ENCODE peak calls at places on chromosomes 2 and 18, in seven cellular contexts. One of them, this sample, is unnamed. For H3K27me3, the result is how much of the 10 kb centered on the place peaks cover.

GRCh38 chr2:168166902-168167510 is 80.4 kb downstream of the STK39 start:
- DNase-seq in heart right ventricle: no peak
- DNase-seq in AG04450: no peak
- DNase-seq in cardiac muscle cell: no peak
- DNase-seq in PC-3: peak
- DNase-seq in hepatocyte: no peak
- DNase-seq in A673: no peak
- DNase-seq in this sample: no peak

GRCh38 chr2:173161040-173161439 is 85.4 kb downstream of the MAP3K20 start:
- DNase-seq in A673: no peak
- DNase-seq in AG04450: no peak
- DNase-seq in heart right ventricle: no peak
- DNase-seq in cardiac muscle cell: no peak
- DNase-seq in hepatocyte: no peak
- DNase-seq in PC-3: no peak
- DNase-seq in this sample: no peak

GRCh38 chr2:232377319-232377718 is 1.2 kb upstream of the ALPP start:
- DNase-seq in heart right ventricle: no peak
- DNase-seq in AG04450: no peak
- DNase-seq in A673: no peak
- DNase-seq in cardiac muscle cell: no peak
- DNase-seq in hepatocyte: no peak
- DNase-seq in PC-3: no peak
- DNase-seq in this sample: no peak

GRCh38 chr2:201233192-201234166 is 26.9 kb upstream of the CASP8 start:
- DNase-seq in AG04450: no peak
- DNase-seq in cardiac muscle cell: peak
- DNase-seq in PC-3: peak
- DNase-seq in heart right ventricle: peak
- DNase-seq in hepatocyte: peak
- DNase-seq in A673: peak
- DNase-seq in this sample: peak

GRCh38 chr2:175690113-175690716 is 311.9 kb downstream of the LNPK start:
- DNase-seq in heart right ventricle: no peak
- DNase-seq in A673: peak
- DNase-seq in hepatocyte: peak
- DNase-seq in AG04450: peak
- DNase-seq in PC-3: peak
- DNase-seq in cardiac muscle cell: peak
- DNase-seq in this sample: no peak

GRCh38 chr2:27072950-27073349 is 1.5 kb upstream of the OST4 start:
- DNase-seq in A673: no peak
- DNase-seq in PC-3: no peak
- DNase-seq in AG04450: no peak
- DNase-seq in hepatocyte: no peak
- DNase-seq in heart right ventricle: no peak
- DNase-seq in cardiac muscle cell: peak
- DNase-seq in this sample: no peak

GRCh38 chr2:127805491-127805890 is 5.5 kb downstream of the WDR33 start:
- DNase-seq in heart right ventricle: no peak
- DNase-seq in A673: no peak
- DNase-seq in hepatocyte: no peak
- DNase-seq in AG04450: no peak
- DNase-seq in cardiac muscle cell: no peak
- DNase-seq in PC-3: no peak
- DNase-seq in this sample: no peak

GRCh38 chr18:2406544-2406943 is 164.8 kb downstream of the METTL4 start:
- DNase-seq in heart right ventricle: no peak
- DNase-seq in A673: no peak
- DNase-seq in cardiac muscle cell: peak
- DNase-seq in AG04450: peak
- DNase-seq in hepatocyte: peak
- DNase-seq in PC-3: peak
- DNase-seq in this sample: no peak

GRCh38 chr18:69968073-69968472 is 20.4 kb upstream of the CD226 start:
- DNase-seq in A673: no peak
- DNase-seq in hepatocyte: no peak
- DNase-seq in heart right ventricle: no peak
- DNase-seq in AG04450: no peak
- DNase-seq in cardiac muscle cell: no peak
- DNase-seq in PC-3: no peak
- DNase-seq in this sample: no peak

GRCh38 chr2:22737144-22737543 is 647.8 kb upstream of the KLHL29 start:
- DNase-seq in cardiac muscle cell: no peak
- DNase-seq in hepatocyte: peak
- DNase-seq in A673: peak
- DNase-seq in PC-3: no peak
- DNase-seq in heart right ventricle: no peak
- DNase-seq in AG04450: no peak
- DNase-seq in this sample: no peak

DNA sequence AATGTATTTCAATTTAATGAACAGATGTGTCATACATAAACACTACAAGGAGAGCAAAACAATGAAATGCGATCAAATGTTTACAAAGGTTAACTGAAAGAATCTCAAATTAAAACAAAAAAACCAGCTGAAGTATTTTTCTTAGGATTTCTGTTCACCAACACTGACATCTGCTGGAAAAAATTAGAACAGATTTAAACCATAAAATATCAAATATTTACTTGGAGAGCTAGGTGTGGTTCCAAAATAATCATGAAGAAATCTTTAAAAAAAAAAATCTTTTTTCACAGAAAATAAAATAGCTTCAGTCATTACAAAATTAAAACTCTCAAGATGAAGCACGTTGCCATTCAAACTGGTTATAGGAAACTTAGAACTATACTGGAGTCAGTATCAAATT is 13.8 kb downstream of the MMADHC start:
- DNase-seq in AG04450: no peak
- DNase-seq in heart right ventricle: no peak
- DNase-seq in cardiac muscle cell: peak
- DNase-seq in PC-3: peak
- DNase-seq in A673: peak
- DNase-seq in hepatocyte: no peak
- DNase-seq in this sample: no peak
- TF ChIP-seq CTCF in AG04450: peak
- TF ChIP-seq CTCF in heart right ventricle: peak
- TF ChIP-seq CTCF in cardiac muscle cell: peak
- TF ChIP-seq CTCF in PC-3: peak
- TF ChIP-seq CTCF in A673: peak
- TF ChIP-seq CTCF in hepatocyte: peak
- TF ChIP-seq CTCF in this sample: peak

GRCh38 chr2:240915526-240916335 is 9.6 kb downstream of the CROCC2 start:
- DNase-seq in AG04450: no peak
- DNase-seq in cardiac muscle cell: no peak
- DNase-seq in PC-3: no peak
- DNase-seq in A673: no peak
- DNase-seq in heart right ventricle: peak
- DNase-seq in hepatocyte: no peak
- DNase-seq in this sample: peak

GRCh38 chr2:240913810-240914644 is 7.9 kb downstream of the CROCC2 start:
- DNase-seq in cardiac muscle cell: peak
- DNase-seq in AG04450: no peak
- DNase-seq in A673: peak
- DNase-seq in PC-3: peak
- DNase-seq in heart right ventricle: peak
- DNase-seq in hepatocyte: peak
- DNase-seq in this sample: peak

GRCh38 chr2:240916571-240917008 is 10.5 kb downstream of the CROCC2 start:
- DNase-seq in AG04450: peak
- DNase-seq in cardiac muscle cell: peak
- DNase-seq in hepatocyte: peak
- DNase-seq in A673: peak
- DNase-seq in PC-3: peak
- DNase-seq in heart right ventricle: peak
- DNase-seq in this sample: peak

GRCh38 chr2:240912878-240913809 is 7.0 kb downstream of the CROCC2 start:
- DNase-seq in heart right ventricle: no peak
- DNase-seq in AG04450: no peak
- DNase-seq in A673: no peak
- DNase-seq in cardiac muscle cell: peak
- DNase-seq in PC-3: peak
- DNase-seq in hepatocyte: no peak
- DNase-seq in this sample: no peak

DNA sequence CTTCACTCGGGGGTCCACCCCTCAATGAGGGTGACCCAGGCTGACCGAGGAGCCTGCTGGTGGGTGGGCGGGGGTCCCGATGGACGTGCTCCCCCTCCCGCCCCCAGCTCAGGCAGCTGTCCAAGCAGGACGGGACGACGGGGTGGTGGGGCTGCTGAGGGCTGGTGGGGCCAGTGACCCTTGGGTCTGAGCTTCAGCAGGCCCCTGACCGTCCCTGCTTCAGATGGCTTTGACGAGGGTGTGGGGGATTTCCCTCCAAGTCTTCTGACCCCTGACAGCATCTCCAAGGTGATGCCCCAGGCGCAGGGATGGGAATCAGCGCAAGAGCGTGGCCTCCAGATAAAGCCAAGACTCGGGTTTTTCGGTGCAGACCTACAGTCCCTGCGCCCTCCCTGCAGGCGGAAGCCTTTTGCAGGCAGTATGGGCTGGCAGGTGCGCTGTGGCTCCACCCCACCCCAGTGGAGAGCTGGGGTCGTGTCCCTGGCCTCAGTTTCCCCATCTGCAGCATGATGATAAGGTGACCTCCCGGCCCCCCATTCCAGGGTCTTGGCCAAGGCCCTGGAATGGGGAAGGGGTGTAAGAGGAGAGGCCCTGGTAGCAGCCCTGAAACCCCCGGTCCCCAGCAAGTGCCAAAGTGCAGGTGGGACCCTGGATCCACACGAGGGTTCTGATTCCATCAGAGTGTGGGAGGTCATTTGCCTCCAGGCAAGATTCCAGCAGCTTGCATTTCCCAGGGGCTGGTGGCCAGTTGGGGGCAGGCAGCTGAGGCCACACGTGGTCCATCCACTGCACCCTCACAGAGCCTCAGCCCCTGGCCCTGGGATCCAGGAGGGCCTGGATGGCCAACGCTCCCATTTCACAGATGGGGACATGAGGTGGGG is 8.7 kb downstream of the CROCC2 start:
- DNase-seq in PC-3: no peak
- DNase-seq in AG04450: no peak
- DNase-seq in A673: no peak
- DNase-seq in heart right ventricle: peak
- DNase-seq in hepatocyte: no peak
- DNase-seq in cardiac muscle cell: no peak
- DNase-seq in this sample: peak
- H3K27me3 ChIP-seq in PC-3: under half
- H3K27me3 ChIP-seq in AG04450: under half
- H3K27me3 ChIP-seq in A673: under half
- H3K27me3 ChIP-seq in heart right ventricle: under half
- H3K27me3 ChIP-seq in hepatocyte: under half
- H3K27me3 ChIP-seq in cardiac muscle cell: under half
- H3K27me3 ChIP-seq in this sample: under half

DNA sequence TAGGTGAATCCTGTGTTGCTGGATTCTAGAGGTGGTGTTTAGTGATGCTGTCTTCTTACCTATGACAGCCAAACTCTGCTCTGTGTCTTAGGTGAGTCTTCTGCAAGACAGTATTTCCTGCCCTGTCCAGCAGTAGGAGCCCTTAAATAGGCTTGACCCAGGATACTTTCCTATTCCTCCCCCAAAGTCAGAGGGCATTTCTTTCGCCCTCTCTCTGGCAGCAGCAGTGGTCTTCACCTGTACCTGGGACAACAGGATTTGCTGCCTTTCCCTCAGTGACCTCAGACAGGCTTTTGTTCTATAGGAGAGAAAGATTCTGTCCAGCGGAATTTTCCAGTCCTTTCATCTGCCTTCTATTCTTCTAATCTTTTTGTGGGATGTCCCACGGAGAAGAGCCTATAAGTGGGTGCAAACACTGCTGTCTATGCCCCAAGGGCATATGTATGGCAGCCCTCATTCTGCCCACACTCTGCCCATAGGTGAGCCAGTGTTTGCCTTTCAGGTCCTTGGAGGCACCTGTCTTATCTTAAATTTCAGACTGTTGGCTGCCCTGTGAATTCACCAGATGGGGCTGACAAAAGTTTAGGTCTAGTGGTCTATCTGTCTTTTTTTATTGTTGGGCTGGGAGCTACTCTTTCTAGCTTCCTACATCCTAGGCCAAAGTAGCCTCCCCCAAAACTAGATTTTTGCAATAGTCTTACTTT is 177.3 kb upstream of the SPOPL start:
- DNase-seq in hepatocyte: no peak
- DNase-seq in heart right ventricle: no peak
- DNase-seq in AG04450: no peak
- DNase-seq in cardiac muscle cell: no peak
- DNase-seq in PC-3: peak
- DNase-seq in A673: no peak
- DNase-seq in this sample: no peak
- TF ChIP-seq CTCF in hepatocyte: no peak
- TF ChIP-seq CTCF in heart right ventricle: no peak
- TF ChIP-seq CTCF in AG04450: no peak
- TF ChIP-seq CTCF in cardiac muscle cell: no peak
- TF ChIP-seq CTCF in PC-3: peak
- TF ChIP-seq CTCF in A673: no peak
- TF ChIP-seq CTCF in this sample: no peak

GRCh38 chr2:240145461-240145860 is 5.0 kb upstream of the OTOS start:
- DNase-seq in A673: no peak
- DNase-seq in hepatocyte: no peak
- DNase-seq in heart right ventricle: no peak
- DNase-seq in AG04450: no peak
- DNase-seq in cardiac muscle cell: no peak
- DNase-seq in PC-3: no peak
- DNase-seq in this sample: peak

GRCh38 chr2:240143276-240143675 is 2.8 kb upstream of the OTOS start:
- DNase-seq in AG04450: no peak
- DNase-seq in cardiac muscle cell: no peak
- DNase-seq in A673: no peak
- DNase-seq in heart right ventricle: no peak
- DNase-seq in PC-3: no peak
- DNase-seq in hepatocyte: no peak
- DNase-seq in this sample: no peak

GRCh38 chr2:240143801-240144648 is 3.6 kb upstream of the OTOS start:
- DNase-seq in PC-3: peak
- DNase-seq in hepatocyte: peak
- DNase-seq in AG04450: no peak
- DNase-seq in A673: peak
- DNase-seq in cardiac muscle cell: peak
- DNase-seq in heart right ventricle: peak
- DNase-seq in this sample: peak

GRCh38 chr2:240146141-240146561 is 5.7 kb upstream of the OTOS start:
- DNase-seq in cardiac muscle cell: no peak
- DNase-seq in heart right ventricle: no peak
- DNase-seq in PC-3: no peak
- DNase-seq in AG04450: no peak
- DNase-seq in hepatocyte: no peak
- DNase-seq in A673: no peak
- DNase-seq in this sample: no peak

DNA sequence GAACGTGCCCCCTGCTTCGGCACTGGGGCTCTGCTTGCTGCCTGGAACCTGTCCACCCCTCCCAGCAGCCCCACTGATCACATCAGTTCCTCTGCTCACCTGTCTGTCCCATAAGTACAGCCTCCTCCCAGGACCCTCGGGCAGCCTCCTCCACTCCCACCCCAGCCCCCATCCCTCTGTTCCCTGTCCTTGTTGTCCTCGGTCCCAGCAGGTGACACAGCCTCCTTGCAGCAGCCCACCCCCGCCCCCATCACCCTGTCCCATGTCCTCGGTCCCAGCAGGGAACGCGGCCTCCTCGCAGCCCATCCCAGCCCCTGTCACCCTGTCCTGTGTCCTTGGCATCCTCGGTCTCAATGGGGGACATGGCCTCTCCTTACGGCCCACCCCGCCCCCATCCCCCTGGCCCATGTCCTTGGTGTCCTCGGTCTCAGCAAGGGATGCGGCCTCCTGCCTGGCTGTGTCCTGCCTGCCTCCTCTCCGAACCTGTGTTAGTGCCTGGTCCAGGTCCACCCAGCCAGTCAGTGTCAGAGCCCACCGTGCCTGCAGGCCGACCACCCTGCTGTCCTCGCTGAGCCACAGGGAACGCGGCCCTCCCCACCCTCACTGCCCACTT is 4.3 kb upstream of the OTOS start:
- DNase-seq in hepatocyte: no peak
- DNase-seq in AG04450: no peak
- DNase-seq in cardiac muscle cell: no peak
- DNase-seq in heart right ventricle: no peak
- DNase-seq in A673: no peak
- DNase-seq in PC-3: no peak
- DNase-seq in this sample: peak
- H3K27me3 ChIP-seq in hepatocyte: under half
- H3K27me3 ChIP-seq in AG04450: under half
- H3K27me3 ChIP-seq in cardiac muscle cell: under half
- H3K27me3 ChIP-seq in heart right ventricle: under half
- H3K27me3 ChIP-seq in A673: under half
- H3K27me3 ChIP-seq in PC-3: under half
- H3K27me3 ChIP-seq in this sample: under half

This sample was measured in right lobe of liver.